ENCODE peak calls at places on chromosomes 7 and 10, in four cellular contexts. One of them, this sample, is unnamed. For H3K4me1, H3K9me3 and H3K36me3, the result is how much of the 10 kb centered on the place peaks cover.

GRCh38 chr7:916291-916941 is 38.1 kb downstream of the ADAP1 start:
- DNase-seq in tibial artery: peak
- DNase-seq in body of pancreas: no peak
- DNase-seq in SK-N-SH: peak
- DNase-seq in this sample: peak

GRCh38 chr7:82471351-82472020 is 27.9 kb upstream of the CACNA2D1 start:
- DNase-seq in tibial artery: no peak
- DNase-seq in body of pancreas: no peak
- DNase-seq in SK-N-SH: no peak
- DNase-seq in this sample: no peak

GRCh38 chr7:102832694-102833093 is 80.1 kb upstream of the LRRC17 start:
- DNase-seq in tibial artery: no peak
- DNase-seq in body of pancreas: no peak
- DNase-seq in SK-N-SH: peak
- DNase-seq in this sample: no peak

GRCh38 chr7:133365892-133366291 is 113.0 kb downstream of the EXOC4 start:
- DNase-seq in tibial artery: no peak
- DNase-seq in body of pancreas: no peak
- DNase-seq in SK-N-SH: no peak
- DNase-seq in this sample: no peak

GRCh38 chr7:44531421-44532380 is 9.4 kb downstream of the NPC1L1 start:
- DNase-seq in tibial artery: no peak
- DNase-seq in body of pancreas: no peak
- DNase-seq in SK-N-SH: no peak
- DNase-seq in this sample: no peak

GRCh38 chr7:75776295-75776971 is 4.4 kb upstream of the CCL26 start:
- DNase-seq in tibial artery: no peak
- DNase-seq in body of pancreas: no peak
- DNase-seq in SK-N-SH: no peak
- DNase-seq in this sample: no peak

GRCh38 chr10:110008518-110009339 is 945 bp downstream of the ADD3 start:
- DNase-seq in tibial artery: no peak
- DNase-seq in body of pancreas: peak
- DNase-seq in SK-N-SH: peak
- DNase-seq in this sample: no peak

GRCh38 chr7:96426685-96427084 is 104.8 kb upstream of the SLC25A13 start:
- DNase-seq in tibial artery: no peak
- DNase-seq in body of pancreas: no peak
- DNase-seq in SK-N-SH: no peak
- DNase-seq in this sample: no peak

GRCh38 chr10:126063353-126063791 is 167.0 kb downstream of the FANK1 start:
- DNase-seq in tibial artery: no peak
- DNase-seq in body of pancreas: no peak
- DNase-seq in SK-N-SH: no peak
- DNase-seq in this sample: no peak

GRCh38 chr10:23364378-23364777 is 19.8 kb upstream of the C10orf67 start:
- DNase-seq in tibial artery: no peak
- DNase-seq in body of pancreas: no peak
- DNase-seq in SK-N-SH: no peak
- DNase-seq in this sample: no peak

GRCh38 chr10:133400624-133401424 is 6.9 kb downstream of the MTG1 start:
- DNase-seq in tibial artery: peak
- DNase-seq in body of pancreas: no peak
- DNase-seq in SK-N-SH: no peak
- DNase-seq in this sample: peak

GRCh38 chr7:3408814-3409595 is 108.0 kb downstream of the SDK1 start:
- DNase-seq in tibial artery: no peak
- DNase-seq in body of pancreas: no peak
- DNase-seq in SK-N-SH: no peak
- DNase-seq in this sample: no peak

GRCh38 chr10:57716884-57717283 is 550.8 kb downstream of the IPMK start:
- DNase-seq in tibial artery: no peak
- DNase-seq in body of pancreas: no peak
- DNase-seq in SK-N-SH: no peak
- DNase-seq in this sample: no peak

GRCh38 chr7:106485919-106486318 is 175.0 kb downstream of the CCDC71L start:
- DNase-seq in tibial artery: no peak
- DNase-seq in body of pancreas: no peak
- DNase-seq in SK-N-SH: no peak
- DNase-seq in this sample: no peak

GRCh38 chr7:152511736-152512135 is 75.9 kb upstream of the KMT2C start:
- DNase-seq in tibial artery: no peak
- DNase-seq in body of pancreas: no peak
- DNase-seq in SK-N-SH: no peak
- DNase-seq in this sample: no peak

GRCh38 chr7:84701524-84702306 is 485.1 kb downstream of the SEMA3D start:
- DNase-seq in tibial artery: peak
- DNase-seq in body of pancreas: no peak
- DNase-seq in SK-N-SH: no peak
- DNase-seq in this sample: no peak

GRCh38 chr7:129391546-129392211 is 42.6 kb upstream of the STRIP2 start:
- DNase-seq in tibial artery: no peak
- DNase-seq in body of pancreas: no peak
- DNase-seq in SK-N-SH: no peak
- DNase-seq in this sample: no peak

GRCh38 chr10:23523251-23523650 is 84.4 kb downstream of the OTUD1 start:
- DNase-seq in tibial artery: no peak
- DNase-seq in body of pancreas: no peak
- DNase-seq in SK-N-SH: no peak
- DNase-seq in this sample: no peak

GRCh38 chr7:50826371-50827172 is 43.9 kb upstream of the GRB10 start:
- DNase-seq in tibial artery: no peak
- DNase-seq in body of pancreas: no peak
- DNase-seq in SK-N-SH: no peak
- DNase-seq in this sample: peak

GRCh38 chr7:26525413-26526287 is 234.0 kb downstream of the SNX10 start:
- DNase-seq in tibial artery: no peak
- DNase-seq in body of pancreas: no peak
- DNase-seq in SK-N-SH: no peak
- DNase-seq in this sample: no peak

GRCh38 chr10:103547391-103547946 is 54.0 kb downstream of the NEURL1 start:
- DNase-seq in tibial artery: peak
- DNase-seq in body of pancreas: no peak
- DNase-seq in SK-N-SH: peak
- DNase-seq in this sample: peak

GRCh38 chr10:120221873-120222485 is 235.0 kb upstream of the PLPP4 start:
- DNase-seq in tibial artery: no peak
- DNase-seq in body of pancreas: peak
- DNase-seq in SK-N-SH: peak
- DNase-seq in this sample: no peak

GRCh38 chr10:100738055-100738827 is 7.1 kb upstream of the PAX2 start:
- DNase-seq in tibial artery: no peak
- DNase-seq in body of pancreas: no peak
- DNase-seq in SK-N-SH: no peak
- DNase-seq in this sample: no peak

GRCh38 chr10:103584216-103585010 is 90.9 kb downstream of the NEURL1 start:
- DNase-seq in tibial artery: no peak
- DNase-seq in body of pancreas: no peak
- DNase-seq in SK-N-SH: no peak
- DNase-seq in this sample: no peak

GRCh38 chr7:1892011-1892965 is 222.2 kb downstream of the ELFN1 start:
- DNase-seq in tibial artery: no peak
- DNase-seq in body of pancreas: no peak
- DNase-seq in SK-N-SH: no peak
- DNase-seq in this sample: peak

GRCh38 chr10:89348458-89348857 is 20.7 kb downstream of the IFIT3 start:
- DNase-seq in tibial artery: no peak
- DNase-seq in body of pancreas: no peak
- DNase-seq in SK-N-SH: no peak
- DNase-seq in this sample: no peak

GRCh38 chr10:89342219-89342966 is 14.6 kb downstream of the IFIT3 start:
- DNase-seq in tibial artery: peak
- DNase-seq in body of pancreas: no peak
- DNase-seq in SK-N-SH: peak
- DNase-seq in this sample: no peak

GRCh38 chr10:89347706-89348457 is 20.1 kb downstream of the IFIT3 start:
- DNase-seq in tibial artery: no peak
- DNase-seq in body of pancreas: no peak
- DNase-seq in SK-N-SH: no peak
- DNase-seq in this sample: no peak

GRCh38 chr10:89351402-89352038 is 23.7 kb downstream of the IFIT3 start:
- DNase-seq in tibial artery: no peak
- DNase-seq in body of pancreas: no peak
- DNase-seq in SK-N-SH: no peak
- DNase-seq in this sample: no peak

DNA sequence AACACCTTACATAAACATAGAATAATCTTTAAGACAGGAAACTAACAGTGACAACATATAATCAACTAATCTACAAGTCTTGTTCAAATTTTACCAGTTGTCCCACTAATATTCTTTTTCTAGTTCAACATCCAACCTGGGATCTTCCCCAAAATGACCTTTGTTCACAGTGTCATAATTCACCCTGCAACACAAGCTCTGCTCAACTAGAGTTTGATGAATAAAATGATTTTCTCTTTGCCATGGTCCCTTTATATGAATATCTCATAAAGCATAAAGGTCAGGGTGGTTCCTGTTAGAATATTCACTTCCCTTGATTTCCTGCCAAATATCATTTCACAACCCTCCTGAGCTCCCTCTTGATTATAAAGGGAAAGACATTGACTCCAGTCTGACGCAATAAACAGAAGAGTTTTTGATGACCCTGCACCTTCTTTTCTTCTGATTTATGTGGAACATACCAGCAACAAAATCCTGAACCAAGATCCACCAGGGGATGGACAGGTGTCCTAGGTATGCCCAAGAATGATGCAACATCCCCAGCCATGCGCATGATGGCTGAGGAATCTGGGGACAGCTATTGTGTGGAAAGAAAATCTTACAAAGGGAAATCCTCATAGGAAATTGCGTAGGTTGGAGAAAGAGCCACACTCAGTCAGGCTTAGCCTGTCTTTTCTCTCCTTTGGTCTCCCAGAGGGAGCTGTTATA is 18.6 kb downstream of the IFIT3 start:
- DNase-seq in tibial artery: no peak
- DNase-seq in body of pancreas: no peak
- DNase-seq in SK-N-SH: no peak
- DNase-seq in this sample: no peak
- H3K4me1 ChIP-seq in tibial artery: under half
- H3K4me1 ChIP-seq in body of pancreas: under half
- H3K4me1 ChIP-seq in SK-N-SH: under half
- H3K4me1 ChIP-seq in this sample: under half

GRCh38 chr10:1578392-1579140 is 158.8 kb downstream of the ADARB2 start:
- DNase-seq in tibial artery: no peak
- DNase-seq in body of pancreas: no peak
- DNase-seq in SK-N-SH: no peak
- DNase-seq in this sample: peak

GRCh38 chr10:1579141-1579491 is 158.2 kb downstream of the ADARB2 start:
- DNase-seq in tibial artery: no peak
- DNase-seq in body of pancreas: no peak
- DNase-seq in SK-N-SH: no peak
- DNase-seq in this sample: no peak

GRCh38 chr10:1576467-1577259 is 160.7 kb downstream of the ADARB2 start:
- DNase-seq in tibial artery: peak
- DNase-seq in body of pancreas: no peak
- DNase-seq in SK-N-SH: no peak
- DNase-seq in this sample: peak

GRCh38 chr10:1577371-1577770 is 160.0 kb downstream of the ADARB2 start:
- DNase-seq in tibial artery: peak
- DNase-seq in body of pancreas: no peak
- DNase-seq in SK-N-SH: no peak
- DNase-seq in this sample: peak

GRCh38 chr10:1577945-1578344 is 159.4 kb downstream of the ADARB2 start:
- DNase-seq in tibial artery: no peak
- DNase-seq in body of pancreas: no peak
- DNase-seq in SK-N-SH: no peak
- DNase-seq in this sample: peak
- H3K9me3 ChIP-seq in tibial artery: under half
- H3K9me3 ChIP-seq in body of pancreas: under half
- H3K9me3 ChIP-seq in SK-N-SH: under half
- H3K9me3 ChIP-seq in this sample: under half

GRCh38 chr7:127738859-127739258 is 86.9 kb downstream of the SND1 start:
- DNase-seq in tibial artery: no peak
- DNase-seq in body of pancreas: no peak
- DNase-seq in SK-N-SH: no peak
- DNase-seq in this sample: no peak

GRCh38 chr7:127736511-127736910 is 84.5 kb downstream of the SND1 start:
- DNase-seq in tibial artery: no peak
- DNase-seq in body of pancreas: peak
- DNase-seq in SK-N-SH: peak
- DNase-seq in this sample: no peak

GRCh38 chr7:127745445-127745844 is 93.5 kb downstream of the SND1 start:
- DNase-seq in tibial artery: no peak
- DNase-seq in body of pancreas: no peak
- DNase-seq in SK-N-SH: no peak
- DNase-seq in this sample: no peak

GRCh38 chr7:127741764-127742375 is 89.9 kb downstream of the SND1 start:
- DNase-seq in tibial artery: no peak
- DNase-seq in body of pancreas: no peak
- DNase-seq in SK-N-SH: no peak
- DNase-seq in this sample: no peak
- H3K36me3 ChIP-seq in tibial artery: under half
- H3K36me3 ChIP-seq in body of pancreas: under half
- H3K36me3 ChIP-seq in SK-N-SH: under half
- H3K36me3 ChIP-seq in this sample: under half

DNA sequence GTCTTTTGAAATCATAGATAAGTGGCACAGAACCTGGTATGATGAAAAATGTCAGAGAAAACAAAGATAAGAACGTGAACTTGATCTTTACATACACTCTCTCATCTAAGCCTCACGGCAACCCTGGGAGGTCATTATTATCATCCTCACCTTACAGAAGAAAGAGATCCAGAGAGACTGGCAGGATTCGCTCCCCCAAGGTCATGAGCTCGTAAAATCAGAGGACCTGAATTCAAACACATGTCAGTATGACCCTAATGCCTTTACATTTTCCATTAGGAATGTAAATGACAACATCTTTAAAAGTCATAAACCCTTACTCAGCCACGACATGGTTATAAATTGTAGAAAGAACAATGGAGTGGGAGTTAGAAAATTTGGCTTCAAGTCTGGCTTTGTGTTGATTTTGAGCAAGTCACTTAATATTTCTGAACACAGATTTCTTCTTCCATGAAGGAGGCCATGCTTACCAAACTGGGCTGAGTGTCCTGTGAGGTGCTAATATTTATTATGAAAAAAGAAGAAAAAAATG is 35.9 kb downstream of the HIPK2 start:
- DNase-seq in tibial artery: no peak
- DNase-seq in body of pancreas: no peak
- DNase-seq in SK-N-SH: no peak
- DNase-seq in this sample: no peak
- H3K4me1 ChIP-seq in tibial artery: half or more
- H3K4me1 ChIP-seq in body of pancreas: half or more
- H3K4me1 ChIP-seq in SK-N-SH: under half
- H3K4me1 ChIP-seq in this sample: half or more

This sample was measured in RWPE2.